ENCODE peak calls at places on chromosomes 5 and 9, in four cellular contexts. J is cardiac fibroblast, D is nephron progenitor cell, K is Calu3. O is an unnamed sample.

GRCh38 chr5:66595877-66596790 is at the start of gene MAST4:
- DNase-seq in J (peak; percentile 89), D (peak; percentile 96), K (peak; percentile 90), O (peak; percentile 83)

GRCh38 chr9:123609844-123610243 is 253.8 kb downstream of the CRB2 start:
- DNase-seq in J (peak; percentile 19), D (no peak), K (no peak), O (no peak)

GRCh38 chr9:121945849-121946248 is 147.3 kb downstream of the TTLL11 start:
- DNase-seq in J (peak; percentile 56), D (no peak), K (no peak), O (no peak)

GRCh38 chr5:59790399-59791130 is 103.0 kb downstream of the PDE4D start:
- DNase-seq in J (peak; percentile 86), D (no peak), K (no peak), O (no peak)

GRCh38 chr5:78405820-78406750 is 45.7 kb downstream of the SCAMP1 start:
- DNase-seq in J (peak; percentile 77), D (no peak), K (no peak), O (no peak)

GRCh38 chr5:85784746-85785145 is 833.0 kb upstream of the COX7C start:
- DNase-seq in J (no peak), D (no peak), K (no peak), O (no peak)

GRCh38 chr9:120783611-120784047 is 9.6 kb downstream of the FBXW2 start:
- DNase-seq in J (peak; percentile 71), D (no peak), K (no peak), O (no peak)

GRCh38 chr5:24644757-24645156 is at the start of gene CDH10:
- DNase-seq in J (peak; percentile 1), D (peak; percentile 81), K (no peak), O (peak; percentile 62)

DNA sequence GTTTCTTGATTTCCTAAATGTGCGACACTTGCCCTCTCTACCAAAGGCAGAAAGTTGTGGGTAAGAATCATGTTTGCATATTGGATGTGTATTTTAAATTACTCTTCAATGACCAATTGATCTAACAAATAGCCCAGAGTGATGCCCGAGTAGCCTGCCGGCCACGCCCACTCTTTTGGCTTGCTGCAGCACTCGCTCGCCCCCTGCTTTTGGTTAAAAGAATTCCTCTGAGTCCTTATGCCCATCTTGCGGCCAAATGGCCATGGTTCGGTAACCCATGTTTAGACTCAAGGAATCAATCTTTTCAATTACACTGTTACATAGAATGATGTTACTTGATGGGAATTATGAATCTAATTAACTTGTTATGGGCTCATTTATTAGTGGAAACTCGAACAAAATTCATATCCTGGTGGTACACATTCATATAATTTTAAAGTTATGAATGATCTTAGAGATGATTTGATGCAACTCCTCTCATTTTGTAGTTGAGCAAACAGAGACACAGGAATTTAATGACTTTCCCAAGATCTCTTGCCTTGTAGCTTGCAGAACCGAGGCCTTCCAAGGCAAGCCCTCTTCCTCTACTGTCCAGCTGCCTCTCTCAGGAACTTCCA is 36.5 kb downstream of the PPIC start:
- DNase-seq in J (peak; percentile 63), D (peak; percentile 70), K (peak; percentile 38), O (peak; percentile 40)
- TF ChIP-seq CTCF in J (peak; percentile 60), D (peak; percentile 70), K (peak; percentile 10), O (peak; percentile 69)

GRCh38 chr9:68584110-68585033 is 43.7 kb upstream of the TMEM252 start:
- DNase-seq in J (peak; percentile 90), D (peak; percentile 83), K (peak; percentile 84), O (peak; percentile 89)
- TF ChIP-seq CTCF in J (peak; percentile 100), D (peak; percentile 98), K (peak; percentile 88), O (peak; percentile 99)

DNA sequence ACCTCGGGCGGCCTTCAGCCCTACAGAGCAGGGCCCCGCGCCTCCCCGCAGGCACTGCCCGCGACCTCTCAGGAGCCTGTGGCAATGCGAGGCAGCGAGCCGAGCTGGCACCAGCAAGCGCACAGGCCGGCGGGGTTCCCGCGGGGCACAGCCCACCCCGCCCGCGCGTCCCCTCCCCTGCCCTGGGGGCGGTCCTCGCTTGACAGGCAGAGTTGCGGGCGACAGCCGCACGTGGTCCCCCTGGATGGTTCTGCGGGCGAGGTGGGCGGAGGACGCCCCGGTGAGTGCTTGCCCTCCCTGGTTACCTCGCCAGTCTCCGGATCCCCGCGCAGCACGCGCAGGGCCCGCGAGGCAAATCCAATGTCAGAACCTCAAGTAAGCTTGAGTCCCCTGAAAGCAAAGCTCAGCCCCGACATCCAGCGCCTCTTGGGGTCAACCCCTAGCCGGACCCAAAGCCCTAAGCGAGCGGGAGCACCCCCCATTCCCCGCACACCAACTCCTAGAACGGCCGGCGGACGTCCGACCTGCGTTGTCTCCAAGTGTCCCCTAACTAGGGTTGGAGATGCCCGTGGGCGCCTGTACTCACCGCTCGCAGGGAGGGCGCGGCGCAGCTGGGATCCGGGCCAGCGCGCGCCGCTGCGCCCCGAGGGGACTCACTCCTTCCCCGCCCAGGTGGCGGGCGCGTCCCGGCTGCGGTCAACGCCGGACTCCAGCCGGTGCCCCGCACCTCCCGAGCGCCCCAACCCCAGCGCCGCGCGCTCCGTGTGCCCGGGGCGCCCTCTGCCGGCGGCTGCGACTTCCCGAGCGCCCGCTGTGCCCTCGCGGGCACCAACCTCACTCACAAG is at the start of gene DRD1:
- DNase-seq in J (peak; percentile 23), D (peak; percentile 83), K (peak; percentile 79), O (peak; percentile 66)
- TF ChIP-seq CTCF in J (peak; percentile 31), D (peak; percentile 65), K (peak; percentile 77), O (peak; percentile 85)

GRCh38 chr5:93058309-93058708 is 522.7 kb downstream of the NR2F1-AS1 start:
- DNase-seq in J (peak; percentile 78), D (no peak), K (no peak), O (no peak)

GRCh38 chr5:93057311-93057710 is 523.7 kb downstream of the NR2F1-AS1 start:
- DNase-seq in J (no peak), D (no peak), K (no peak), O (no peak)

DNA sequence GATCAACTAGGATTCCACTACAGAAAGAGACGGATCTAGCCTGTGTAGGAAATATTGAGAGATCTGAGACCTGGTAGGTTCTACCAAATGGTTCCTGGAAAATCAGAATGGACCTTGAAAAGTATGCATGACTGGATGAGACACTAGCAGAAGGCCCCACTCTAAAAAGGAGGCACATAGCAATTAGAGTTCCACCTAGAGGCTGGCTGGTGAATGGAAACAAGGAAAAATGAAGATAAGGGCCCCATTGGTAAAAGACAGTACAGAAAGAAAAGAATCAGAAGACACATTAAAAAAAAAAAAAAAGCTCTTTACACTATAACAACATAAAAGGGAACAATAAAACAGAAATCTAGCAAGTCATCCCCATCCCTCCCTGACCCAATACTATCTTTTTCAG is 518.5 kb downstream of the NR2F1-AS1 start:
- DNase-seq in J (peak; percentile 33), D (no peak), K (no peak), O (no peak)
- TF ChIP-seq CTCF in J (peak; percentile 36), D (no peak), K (peak; percentile 45), O (peak; percentile 36)

DNA sequence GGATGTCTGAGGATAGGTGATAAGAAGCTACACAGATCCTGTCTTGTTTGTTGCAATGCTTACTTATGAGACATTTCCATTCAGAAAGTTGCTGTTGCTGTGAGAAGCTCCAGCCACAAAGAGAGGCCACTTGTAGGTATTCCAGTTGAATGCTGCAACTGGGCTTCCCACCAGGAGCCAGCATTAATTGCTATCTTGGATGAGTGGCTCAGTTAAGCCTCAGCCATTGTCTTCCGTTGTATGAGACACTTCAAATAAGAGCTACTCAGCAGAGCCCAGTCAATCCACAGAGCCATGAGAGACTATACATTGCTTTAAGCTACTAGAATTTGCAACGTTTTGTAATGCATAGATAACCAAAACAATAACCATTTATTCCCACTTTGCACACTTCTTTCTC is 104.3 kb upstream of the ARRDC3 start:
- DNase-seq in J (no peak), D (no peak), K (no peak), O (no peak)
- TF ChIP-seq CTCF in J (no peak), D (no peak), K (no peak), O (no peak)

GRCh38 chr5:108380531-108381021 is 1.3 kb downstream of the FBXL17 start:
- DNase-seq in J (peak; percentile 25), D (peak; percentile 69), K (peak; percentile 54), O (peak; percentile 10)

GRCh38 chr5:108379722-108380530 is 2.0 kb downstream of the FBXL17 start:
- DNase-seq in J (peak; percentile 19), D (no peak), K (no peak), O (no peak)

GRCh38 chr5:108381955-108382783 is at the start of gene FBXL17:
- DNase-seq in J (peak; percentile 95), D (peak; percentile 89), K (peak; percentile 95), O (peak; percentile 81)

GRCh38 chr5:108382784-108383358 is 973 bp upstream of the FBXL17 start:
- DNase-seq in J (no peak), D (no peak), K (peak; percentile 15), O (peak; percentile 2)

GRCh38 chr5:108381034-108381954 is 604 bp downstream of the FBXL17 start:
- DNase-seq in J (peak; percentile 68), D (peak; percentile 72), K (peak; percentile 81), O (peak; percentile 36)
- TF ChIP-seq CTCF in J (no peak), D (no peak), K (no peak), O (no peak)

GRCh38 chr5:31811210-31811609 is 172.3 kb downstream of the PDZD2 start:
- DNase-seq in J (peak; percentile 96), D (no peak), K (no peak), O (no peak)

GRCh38 chr5:31819926-31820516 is 181.1 kb downstream of the PDZD2 start:
- DNase-seq in J (no peak), D (no peak), K (no peak), O (no peak)

GRCh38 chr5:31815394-31815793 is 176.5 kb downstream of the PDZD2 start:
- DNase-seq in J (no peak), D (no peak), K (no peak), O (no peak)
- TF ChIP-seq CTCF in J (no peak), D (no peak), K (no peak), O (no peak)

DNA sequence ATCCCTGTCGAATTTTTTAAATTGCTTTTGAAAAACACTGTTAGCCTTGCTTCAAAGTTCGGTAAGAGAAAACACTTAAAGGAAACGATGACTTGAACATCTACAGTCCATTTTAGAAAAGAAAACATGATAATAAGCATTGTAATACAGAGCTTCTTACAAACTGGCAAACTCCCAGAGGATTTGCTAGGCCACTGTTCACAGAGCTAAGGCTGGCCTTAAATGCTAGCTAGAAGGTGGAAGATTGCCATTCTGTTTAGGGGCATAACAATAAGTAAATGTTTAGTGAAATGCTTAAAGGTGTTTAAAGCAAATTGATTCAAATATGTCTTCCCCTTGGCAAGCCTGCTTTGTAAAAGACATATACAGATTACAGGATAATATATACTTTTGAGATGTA is 169.6 kb downstream of the TLE4 start:
- DNase-seq in J (no peak), D (no peak), K (no peak), O (no peak)
- TF ChIP-seq CTCF in J (no peak), D (no peak), K (no peak), O (no peak)

O was measured in neural crest cell.